ENCODE peak calls at places on chromosomes 11 and 22, in ten cellular contexts. N, F, B, G, Y, A, U, O, Q and R are unnamed samples.

GRCh38 chr22:40436460-40437431 is 66.4 kb downstream of the SGSM3 start:
- DNase-seq in N (peak), F (no peak), B (peak), G (peak), Y (peak), A (peak), U (peak), O (peak), Q (peak), R (peak)

GRCh38 chr22:30031764-30032468 is 48.3 kb upstream of the HORMAD2 start:
- DNase-seq in N (no peak), F (no peak), B (no peak), G (no peak), Y (no peak), A (no peak), U (no peak), O (no peak), Q (no peak), R (no peak)

GRCh38 chr22:37924386-37925065 is 18.4 kb downstream of the MICALL1 start:
- DNase-seq in N (no peak), F (no peak), B (no peak), G (no peak), Y (no peak), A (no peak), U (no peak), O (no peak), Q (no peak), R (no peak)

GRCh38 chr22:29049655-29050263 is 11.9 kb downstream of the C22orf31 start:
- DNase-seq in N (no peak), F (no peak), B (no peak), G (no peak), Y (no peak), A (no peak), U (no peak), O (no peak), Q (no peak), R (no peak)

GRCh38 chr11:86214710-86215109 is 29.8 kb upstream of the EED start:
- DNase-seq in N (peak), F (no peak), B (no peak), G (no peak), Y (no peak), A (no peak), U (no peak), O (no peak), Q (no peak), R (no peak)

GRCh38 chr11:79437981-79438630 is 2.7 kb downstream of the TENM4 start:
- DNase-seq in N (no peak), F (peak), B (no peak), G (no peak), Y (no peak), A (peak), U (no peak), O (no peak), Q (no peak), R (no peak)

GRCh38 chr11:33633251-33634003 is 67.2 kb downstream of the C11orf91 start:
- DNase-seq in N (peak), F (peak), B (peak), G (no peak), Y (peak), A (no peak), U (peak), O (no peak), Q (peak), R (peak)

GRCh38 chr11:40417627-40418026 is 1041.8 kb downstream of the LRRC4C start:
- DNase-seq in N (no peak), F (no peak), B (peak), G (no peak), Y (no peak), A (no peak), U (peak), O (no peak), Q (no peak), R (no peak)

DNA sequence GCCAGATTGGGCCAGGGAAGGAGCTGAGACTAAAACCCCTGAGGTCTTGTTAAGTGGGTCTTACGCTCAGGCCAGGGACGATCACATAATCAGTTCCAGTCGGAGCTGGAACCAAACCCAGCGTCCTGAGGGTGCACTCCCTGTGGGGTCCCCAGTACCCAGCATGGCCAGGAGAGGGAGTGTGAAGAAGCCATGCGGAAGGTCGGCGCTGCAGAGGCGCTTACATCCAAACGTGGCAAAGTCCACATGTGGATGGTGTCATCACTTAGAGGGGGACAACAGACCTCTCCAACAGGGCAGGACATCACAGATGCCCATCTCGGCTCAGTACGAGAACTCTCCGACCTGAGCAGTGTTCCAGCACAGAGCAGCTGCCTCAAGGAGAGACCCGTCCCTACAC is 8.3 kb downstream of the ATP5MGL start:
- DNase-seq in N (no peak), F (no peak), B (no peak), G (no peak), Y (no peak), A (no peak), U (no peak), O (no peak), Q (peak), R (no peak)
- TF ChIP-seq CTCF in N (peak), F (peak), B (peak), G (no peak), Y (peak), A (no peak), U (peak), O (peak), Q (no peak), R (peak)

GRCh38 chr22:44881246-44881600 is 128.6 kb downstream of the PHF21B start:
- DNase-seq in N (no peak), F (no peak), B (no peak), G (no peak), Y (no peak), A (no peak), U (no peak), O (no peak), Q (no peak), R (no peak)
- H3K4me3 ChIP-seq in N (no peak), F (no peak), B (no peak), G (no peak), Y (no peak), A (no peak), U (no peak), O (no peak), Q (no peak), R (no peak)

DNA sequence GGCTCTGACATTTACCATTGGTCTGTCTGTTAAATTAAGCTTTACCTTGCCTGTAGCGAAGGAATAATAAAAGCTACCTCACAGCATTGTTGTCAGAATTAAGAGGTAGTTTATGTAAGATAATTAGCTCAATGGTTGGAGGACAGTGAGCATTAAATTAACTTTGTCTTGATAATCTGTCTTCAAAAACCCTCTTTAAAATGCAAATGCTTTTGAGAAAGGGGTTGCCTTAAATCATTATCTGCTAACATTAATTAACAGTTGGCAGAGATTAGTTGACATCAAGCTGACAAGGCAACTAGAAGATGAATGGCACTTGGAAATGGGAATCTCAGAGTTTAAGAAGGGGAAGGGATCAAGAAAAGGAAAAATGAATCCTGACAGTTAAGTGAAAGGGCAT is 761.1 kb upstream of the ARHGAP42 start:
- DNase-seq in N (no peak), F (no peak), B (no peak), G (no peak), Y (no peak), A (no peak), U (no peak), O (no peak), Q (no peak), R (no peak)
- TF ChIP-seq CTCF in N (no peak), F (no peak), B (no peak), G (no peak), Y (no peak), A (no peak), U (no peak), O (no peak), Q (no peak), R (no peak)

DNA sequence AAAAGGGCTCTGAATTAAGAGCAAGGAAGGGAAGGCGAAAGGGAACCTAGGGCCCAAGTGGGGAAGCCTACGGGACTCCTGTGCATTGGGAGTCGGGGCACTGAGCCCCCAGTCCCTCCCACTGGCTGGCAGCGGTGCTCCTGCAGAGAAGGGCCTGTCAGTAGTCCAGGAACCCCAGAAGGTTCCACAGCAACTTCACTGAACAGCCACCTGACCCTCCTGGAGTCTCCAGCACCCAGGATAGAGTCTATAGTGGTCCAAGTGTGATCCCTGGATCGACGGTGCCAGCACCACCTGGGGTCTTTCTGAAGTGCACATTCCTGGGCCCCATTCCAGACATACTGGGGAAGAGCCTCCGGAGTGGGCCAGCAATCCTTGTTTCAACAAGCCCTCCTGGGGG is 100.0 kb upstream of the B3GAT1 start:
- DNase-seq in N (no peak), F (no peak), B (no peak), G (peak), Y (no peak), A (no peak), U (no peak), O (peak), Q (no peak), R (no peak)
- H3K4me3 ChIP-seq in N (no peak), F (no peak), B (no peak), G (no peak), Y (no peak), A (no peak), U (no peak), O (no peak), Q (no peak), R (no peak)

GRCh38 chr11:94739331-94739730 is 28.8 kb upstream of the AMOTL1 start:
- DNase-seq in N (no peak), F (no peak), B (no peak), G (no peak), Y (no peak), A (no peak), U (no peak), O (no peak), Q (no peak), R (no peak)

GRCh38 chr11:94738746-94739145 is 29.4 kb upstream of the AMOTL1 start:
- DNase-seq in N (no peak), F (no peak), B (no peak), G (no peak), Y (no peak), A (no peak), U (no peak), O (no peak), Q (no peak), R (no peak)

GRCh38 chr11:94742645-94743044 is 25.5 kb upstream of the AMOTL1 start:
- DNase-seq in N (no peak), F (no peak), B (no peak), G (no peak), Y (no peak), A (no peak), U (no peak), O (no peak), Q (no peak), R (no peak)

GRCh38 chr11:94740083-94740974 is 27.8 kb upstream of the AMOTL1 start:
- DNase-seq in N (no peak), F (peak), B (peak), G (peak), Y (no peak), A (peak), U (peak), O (peak), Q (no peak), R (no peak)

DNA sequence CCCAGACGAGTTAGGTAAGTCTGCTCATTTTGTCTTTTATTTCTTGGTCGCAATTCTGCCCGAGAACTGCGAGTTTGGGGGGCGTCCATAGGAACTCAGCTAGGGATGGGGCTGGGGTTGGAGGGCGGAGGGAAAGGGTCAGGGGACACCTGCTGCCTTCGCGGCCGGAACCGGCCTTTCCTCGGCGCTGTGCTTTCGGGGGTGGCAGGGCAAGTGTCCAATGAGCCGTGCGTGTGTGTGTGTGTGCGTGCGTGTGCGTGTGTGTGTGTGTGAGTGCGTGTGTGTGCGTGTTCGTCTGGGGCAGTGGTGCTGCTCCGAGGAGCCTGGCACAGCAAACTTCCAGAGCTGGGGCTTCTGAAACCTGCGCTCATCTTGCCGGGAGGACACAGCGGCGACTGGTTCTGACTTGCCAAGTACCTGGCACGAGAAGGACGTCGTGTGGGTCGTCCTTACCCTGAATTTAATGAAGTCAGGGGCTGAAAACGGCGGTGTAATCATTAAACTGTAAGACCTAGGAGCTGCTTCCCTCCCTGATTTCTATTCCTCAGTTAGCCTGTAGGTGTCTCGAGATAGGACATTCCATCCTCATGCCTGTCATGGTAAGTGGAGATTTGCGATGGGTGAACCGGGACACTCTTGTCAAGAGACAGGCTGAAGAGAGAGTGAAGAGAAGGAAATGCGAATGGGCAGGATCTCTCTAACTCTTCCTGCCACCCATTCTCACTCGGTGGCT is 27.0 kb upstream of the AMOTL1 start:
- DNase-seq in N (no peak), F (peak), B (peak), G (peak), Y (peak), A (peak), U (peak), O (no peak), Q (peak), R (no peak)
- TF ChIP-seq CTCF in N (peak), F (peak), B (peak), G (peak), Y (peak), A (no peak), U (peak), O (peak), Q (peak), R (peak)

DNA sequence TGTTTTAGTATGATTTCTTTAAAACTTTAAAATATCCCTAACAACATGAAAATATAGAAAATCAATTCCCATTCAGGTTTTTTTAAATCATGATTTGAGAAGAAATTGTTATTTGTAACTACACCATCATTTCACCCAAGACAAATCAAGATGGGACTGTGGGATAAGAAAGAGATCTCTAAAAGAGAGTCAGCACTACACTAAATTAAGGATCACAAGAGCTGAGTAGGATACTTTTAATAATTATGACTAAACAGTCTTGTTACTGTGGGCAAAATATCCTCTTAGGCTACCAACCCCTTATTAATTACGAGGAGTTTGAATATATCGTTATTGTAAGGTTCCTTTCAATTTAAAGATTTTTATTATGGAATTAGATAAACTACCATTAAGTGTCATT is 3.0 kb downstream of the GAS2 start:
- DNase-seq in N (no peak), F (no peak), B (no peak), G (no peak), Y (no peak), A (no peak), U (no peak), O (no peak), Q (no peak), R (no peak)
- H3K4me3 ChIP-seq in N (no peak), F (no peak), B (no peak), G (no peak), Y (no peak), A (no peak), U (no peak), O (no peak), Q (no peak), R (no peak)

DNA sequence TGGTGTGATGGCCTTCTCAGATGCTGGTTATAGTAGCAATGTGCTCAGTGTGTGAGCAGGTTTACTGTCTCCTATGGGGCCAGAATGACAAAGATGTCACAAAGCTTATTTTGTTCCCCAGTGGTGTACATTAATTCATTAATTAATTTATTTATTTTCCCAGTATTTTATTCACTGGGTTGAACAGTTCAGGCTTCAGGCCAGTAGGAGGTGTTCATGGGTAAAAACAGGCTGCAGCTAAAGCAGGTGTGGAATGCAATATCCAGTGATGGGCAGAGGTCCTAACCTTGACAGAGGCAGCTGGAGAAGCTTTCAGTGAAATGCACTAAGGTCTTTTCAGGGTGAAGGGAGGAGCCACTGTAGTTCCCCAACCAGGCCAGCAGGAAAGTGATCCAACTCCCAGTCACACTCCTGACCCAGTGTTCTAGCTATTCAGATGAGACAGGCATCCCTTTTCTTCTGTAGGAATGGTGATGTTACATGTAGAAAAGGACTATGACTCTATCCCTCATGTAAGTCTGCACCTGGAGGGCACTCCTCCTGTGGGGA is 7.8 kb upstream of the FANCF start:
- DNase-seq in N (no peak), F (no peak), B (no peak), G (no peak), Y (no peak), A (no peak), U (no peak), O (no peak), Q (no peak), R (no peak)
- TF ChIP-seq CTCF in N (peak), F (no peak), B (no peak), G (no peak), Y (peak), A (no peak), U (no peak), O (no peak), Q (no peak), R (no peak)